ENCODE peak calls at places on chromosomes 4 and X, in nine cellular contexts. C, N, U, G, K, R, L, H and Q are unnamed samples.

GRCh38 chrX:35098419-35098818 is 155.8 kb downstream of the FAM47B start:
- DNase-seq in C (no peak), N (no peak), U (no peak), G (no peak), K (no peak), R (no peak), L (no peak), H (no peak), Q (no peak)

GRCh38 chr4:42953316-42953715 is 60.8 kb downstream of the GRXCR1 start:
- DNase-seq in C (no peak), N (no peak), U (no peak), G (no peak), K (no peak), R (no peak), L (no peak), H (no peak), Q (no peak)

GRCh38 chr4:118086334-118086733 is 52.0 kb downstream of the NDST3 start:
- DNase-seq in C (no peak), N (no peak), U (no peak), G (no peak), K (no peak), R (no peak), L (no peak), H (no peak), Q (no peak)

GRCh38 chr4:101282076-101282844 is 65.1 kb downstream of the PPP3CA start:
- DNase-seq in C (no peak), N (no peak), U (no peak), G (no peak), K (no peak), R (no peak), L (no peak), H (no peak), Q (no peak)

GRCh38 chr4:139898293-139898692 is 232.7 kb downstream of the MGST2 start:
- DNase-seq in C (no peak), N (no peak), U (no peak), G (no peak), K (no peak), R (no peak), L (no peak), H (no peak), Q (no peak)

GRCh38 chr4:85760521-85760920 is 285.6 kb downstream of the ARHGAP24 start:
- DNase-seq in C (no peak), N (no peak), U (no peak), G (no peak), K (no peak), R (no peak), L (no peak), H (no peak), Q (no peak)

GRCh38 chr4:84529169-84529751 is 30.2 kb upstream of the NKX6-1 start:
- DNase-seq in C (peak), N (no peak), U (no peak), G (no peak), K (no peak), R (no peak), L (no peak), H (peak), Q (no peak)

GRCh38 chr4:82247171-82247570 is 126.6 kb downstream of the HNRNPD start:
- DNase-seq in C (no peak), N (no peak), U (no peak), G (no peak), K (no peak), R (no peak), L (no peak), H (no peak), Q (no peak)

GRCh38 chr4:184485279-184485678 is 10.9 kb upstream of the IRF2 start:
- DNase-seq in C (no peak), N (no peak), U (no peak), G (no peak), K (no peak), R (no peak), L (no peak), H (no peak), Q (no peak)

GRCh38 chr4:4859799-4860380 is 425 bp downstream of the MSX1 start:
- DNase-seq in C (peak), N (no peak), U (no peak), G (no peak), K (no peak), R (no peak), L (no peak), H (peak), Q (no peak)

GRCh38 chr4:5222047-5222446 is 170.8 kb downstream of the STK32B start:
- DNase-seq in C (no peak), N (no peak), U (no peak), G (no peak), K (no peak), R (no peak), L (no peak), H (no peak), Q (no peak)

GRCh38 chr4:56215901-56216300 is 171.4 kb downstream of the AASDH start:
- DNase-seq in C (no peak), N (no peak), U (no peak), G (peak), K (no peak), R (no peak), L (no peak), H (no peak), Q (no peak)

GRCh38 chr4:7872264-7872771 is 67.3 kb downstream of the AFAP1 start:
- DNase-seq in C (no peak), N (no peak), U (no peak), G (peak), K (no peak), R (no peak), L (no peak), H (no peak), Q (no peak)

GRCh38 chr4:1451106-1451751 is 45.0 kb upstream of the NKX1-1 start:
- DNase-seq in C (no peak), N (no peak), U (no peak), G (no peak), K (no peak), R (no peak), L (no peak), H (no peak), Q (no peak)

GRCh38 chr4:24551492-24552330 is 32.6 kb downstream of the DHX15 start:
- DNase-seq in C (no peak), N (no peak), U (no peak), G (no peak), K (no peak), R (no peak), L (no peak), H (no peak), Q (no peak)

GRCh38 chrX:12811658-12812057 is 20.4 kb downstream of the PRPS2 start:
- DNase-seq in C (no peak), N (no peak), U (no peak), G (no peak), K (no peak), R (no peak), L (no peak), H (no peak), Q (no peak)

GRCh38 chr4:184250795-184251679 is 33.4 kb upstream of the ENPP6 start:
- DNase-seq in C (peak), N (no peak), U (no peak), G (no peak), K (no peak), R (peak), L (no peak), H (peak), Q (no peak)

GRCh38 chrX:136892412-136892811 is 11.9 kb upstream of the RBMX start:
- DNase-seq in C (no peak), N (no peak), U (no peak), G (no peak), K (no peak), R (no peak), L (no peak), H (no peak), Q (no peak)

GRCh38 chrX:46710425-46710824 is 48.5 kb downstream of the SLC9A7 start:
- DNase-seq in C (no peak), N (no peak), U (no peak), G (no peak), K (no peak), R (no peak), L (no peak), H (no peak), Q (no peak)

GRCh38 chr4:142142403-142142802 is 506.0 kb downstream of the IL15 start:
- DNase-seq in C (no peak), N (no peak), U (no peak), G (no peak), K (no peak), R (no peak), L (no peak), H (no peak), Q (no peak)

GRCh38 chrX:25427873-25428555 is 412.2 kb upstream of the ARX start:
- DNase-seq in C (peak), N (no peak), U (no peak), G (no peak), K (no peak), R (no peak), L (peak), H (no peak), Q (no peak)

GRCh38 chr4:11468901-11469300 is 40.2 kb upstream of the HS3ST1 start:
- DNase-seq in C (no peak), N (no peak), U (no peak), G (no peak), K (no peak), R (no peak), L (no peak), H (no peak), Q (no peak)

GRCh38 chr4:125677665-125678307 is 363.0 kb downstream of the FAT4 start:
- DNase-seq in C (no peak), N (no peak), U (no peak), G (no peak), K (no peak), R (no peak), L (no peak), H (no peak), Q (no peak)

GRCh38 chr4:133156096-133156495 is 7.0 kb downstream of the PCDH10 start:
- DNase-seq in C (peak), N (peak), U (no peak), G (no peak), K (no peak), R (no peak), L (no peak), H (no peak), Q (no peak)

GRCh38 chrX:148441387-148441786 is 59.0 kb upstream of the AFF2 start:
- DNase-seq in C (peak), N (no peak), U (no peak), G (no peak), K (no peak), R (no peak), L (no peak), H (no peak), Q (no peak)

GRCh38 chr4:183256343-183256742 is 63.7 kb downstream of the CLDN22 start:
- DNase-seq in C (no peak), N (no peak), U (no peak), G (no peak), K (no peak), R (no peak), L (no peak), H (no peak), Q (no peak)

GRCh38 chr4:140748171-140748570 is 8.0 kb downstream of the TBC1D9 start:
- DNase-seq in C (no peak), N (no peak), U (no peak), G (no peak), K (no peak), R (no peak), L (no peak), H (no peak), Q (no peak)